ENCODE peak calls at places on chromosomes 1 and 21, in nine cellular contexts. B is OCI-LY7; Y is dermis blood vessel endothelial cell; V is osteocyte; Q is BE2C; C is hepatic stellate cell; O is cardiac muscle cell; U is stimulated activated CD8-positive, alpha-beta memory T cell treated with anti-CD3 and anti-CD28 coated beads, Interleukin-7, amount 100 ng/mL, for 1 hour; W is sigmoid colon. J is an unnamed sample.

GRCh38 chr1:165441166-165441955 is 3.6 kb downstream of the RXRG start:
- DNase-seq in W (no peak), Y (no peak), V (no peak), B (no peak), C (no peak), U (no peak), Q (no peak), O (no peak), J (no peak)

GRCh38 chr1:92476071-92476607 is 10.6 kb downstream of the GFI1 start:
- DNase-seq in U (peak), O (no peak), B (peak), Y (no peak), Q (no peak), C (no peak), V (no peak), W (no peak), J (no peak)

GRCh38 chr1:171984262-171984661 is 143.0 kb downstream of the DNM3 start:
- DNase-seq in Q (no peak), C (no peak), U (no peak), O (no peak), Y (no peak), V (no peak), B (no peak), W (no peak), J (no peak)

GRCh38 chr1:192967211-192967877 is 91.8 kb downstream of the UCHL5 start:
- DNase-seq in B (no peak), O (no peak), Y (peak), U (no peak), Q (no peak), V (no peak), W (no peak), C (no peak), J (no peak)

GRCh38 chr1:89953072-89953626 is 41.8 kb upstream of the ZNF326 start:
- DNase-seq in W (no peak), C (peak), Q (peak), B (peak), O (peak), V (no peak), U (no peak), Y (peak), J (no peak)

GRCh38 chr1:18955442-18956188 is 861 bp downstream of the IFFO2 start:
- DNase-seq in W (no peak), U (no peak), B (peak), V (no peak), Y (peak), Q (peak), O (peak), C (no peak), J (no peak)

GRCh38 chr1:93908394-93909145 is 660 bp downstream of the GCLM start:
- DNase-seq in W (peak), U (peak), Y (peak), Q (peak), O (peak), C (peak), B (peak), V (no peak), J (peak)

GRCh38 chr1:41799723-41800122 is 119.0 kb downstream of the HIVEP3 start:
- DNase-seq in Y (no peak), C (no peak), V (no peak), U (no peak), W (no peak), Q (no peak), O (peak), B (no peak), J (no peak)

GRCh38 chr1:61264825-61265242 is 182.5 kb downstream of the NFIA start:
- DNase-seq in O (no peak), U (no peak), B (no peak), V (no peak), Y (no peak), Q (no peak), C (no peak), W (no peak), J (no peak)

GRCh38 chr1:85608851-85609250 is 28.3 kb downstream of the CCN1 start:
- DNase-seq in Q (no peak), Y (no peak), W (no peak), C (no peak), B (no peak), U (no peak), O (no peak), V (no peak), J (no peak)

GRCh38 chr21:31872072-31872451 is 758 bp upstream of the HUNK start:
- DNase-seq in Q (no peak), C (no peak), Y (no peak), V (no peak), W (no peak), B (no peak), O (no peak), U (no peak), J (no peak)

GRCh38 chr1:145935708-145936107 is 8.4 kb upstream of the RBM8A start:
- DNase-seq in B (no peak), U (no peak), Y (no peak), W (no peak), C (no peak), V (no peak), Q (no peak), O (no peak), J (no peak)

GRCh38 chr1:174712541-174712940 is 264.8 kb downstream of the GPR52 start:
- DNase-seq in W (no peak), Q (no peak), U (no peak), O (no peak), V (no peak), C (no peak), Y (no peak), B (no peak), J (no peak)

GRCh38 chr1:150233359-150234308 is 2.3 kb downstream of the ANP32E start:
- DNase-seq in O (peak), Q (no peak), C (peak), Y (no peak), B (peak), W (no peak), V (peak), U (no peak), J (no peak)

GRCh38 chr21:44962481-44962966 is 22.7 kb downstream of the SLX9 start:
- DNase-seq in U (no peak), O (peak), Y (peak), Q (no peak), W (no peak), V (no peak), B (no peak), C (peak), J (no peak)

GRCh38 chr1:7531562-7532340 is 239.3 kb upstream of the VAMP3 start:
- DNase-seq in U (no peak), W (no peak), Q (no peak), Y (no peak), O (no peak), V (no peak), C (no peak), B (no peak), J (no peak)

GRCh38 chr1:9359898-9360297 is 67.2 kb downstream of the SPSB1 start:
- DNase-seq in U (no peak), W (no peak), B (no peak), C (no peak), Y (no peak), Q (no peak), V (no peak), O (no peak), J (no peak)

GRCh38 chr21:36847189-36847588 is 119.3 kb downstream of the HLCS start:
- DNase-seq in V (no peak), U (no peak), O (peak), W (no peak), C (peak), Y (peak), Q (no peak), B (no peak), J (no peak)

GRCh38 chr1:167052389-167052788 is 37.8 kb downstream of the GPA33 start:
- DNase-seq in Q (peak), U (no peak), Y (peak), C (peak), W (no peak), O (peak), B (peak), V (no peak), J (no peak)

GRCh38 chr21:36209626-36210171 is 53.1 kb downstream of the DOP1B start:
- DNase-seq in Q (peak), W (no peak), O (peak), Y (peak), C (no peak), U (peak), V (no peak), B (peak), J (no peak)

GRCh38 chr1:154994269-154994977 is 1.0 kb downstream of the LENEP start:
- DNase-seq in W (no peak), B (peak), Y (no peak), Q (no peak), C (no peak), V (no peak), U (no peak), O (no peak), J (no peak)

GRCh38 chr21:45859762-45860357 is 121.7 kb upstream of the COL6A1 start:
- DNase-seq in V (peak), O (no peak), W (no peak), Y (no peak), Q (no peak), U (no peak), B (no peak), C (no peak), J (no peak)

GRCh38 chr1:226100436-226101347 is 38.2 kb downstream of the H3-3A start:
- DNase-seq in Q (peak), B (peak), U (no peak), Y (peak), O (peak), C (peak), W (no peak), V (no peak), J (no peak)

GRCh38 chr1:230285351-230285750 is 140.8 kb downstream of the PGBD5 start:
- DNase-seq in W (peak), O (no peak), Y (no peak), V (no peak), U (no peak), C (no peak), Q (no peak), B (no peak), J (no peak)

GRCh38 chr1:181656491-181656890 is 173.2 kb downstream of the CACNA1E start:
- DNase-seq in B (no peak), O (no peak), Y (no peak), C (no peak), Q (no peak), W (no peak), U (no peak), V (no peak), J (no peak)

GRCh38 chr1:187876775-187877174 is 1048.0 kb downstream of the PLA2G4A start:
- DNase-seq in V (no peak), W (no peak), Y (no peak), O (no peak), U (no peak), Q (no peak), C (no peak), B (no peak), J (no peak)

GRCh38 chr1:89761901-89762300 is 58.9 kb upstream of the LRRC8D start:
- DNase-seq in B (no peak), Y (peak), U (no peak), V (no peak), C (no peak), W (no peak), O (no peak), Q (no peak), J (no peak)

GRCh38 chr1:109914587-109915240 is 4.1 kb downstream of the CSF1 start:
- DNase-seq in O (peak), W (no peak), Y (no peak), B (no peak), C (no peak), U (no peak), V (no peak), Q (peak), J (no peak)

GRCh38 chr1:232226197-232226681 is 403.7 kb downstream of the SIPA1L2 start:
- DNase-seq in Q (no peak), O (peak), B (no peak), W (no peak), V (no peak), Y (peak), U (no peak), C (peak), J (no peak)

GRCh38 chr21:42108941-42109340 is 37.8 kb downstream of the UMODL1 start:
- DNase-seq in B (no peak), C (no peak), Q (no peak), Y (no peak), O (no peak), W (no peak), U (no peak), V (no peak), J (no peak)

GRCh38 chr1:115978292-115978941 is 2.1 kb downstream of the SLC22A15 start:
- DNase-seq in B (no peak), Q (no peak), O (no peak), Y (no peak), U (no peak), V (no peak), W (no peak), C (no peak), J (no peak)

GRCh38 chr1:110857964-110858948 is 14.7 kb upstream of the CD53 start:
- DNase-seq in U (no peak), Q (no peak), V (no peak), B (no peak), W (no peak), O (no peak), Y (no peak), C (no peak), J (no peak)

GRCh38 chr1:199847021-199847420 is 180.5 kb upstream of the NR5A2 start:
- DNase-seq in Y (no peak), V (no peak), U (no peak), B (no peak), Q (no peak), C (no peak), O (no peak), W (no peak), J (no peak)

GRCh38 chr1:9653783-9654517 is 2.4 kb downstream of the PIK3CD start:
- DNase-seq in U (no peak), Y (no peak), O (no peak), Q (no peak), B (peak), C (no peak), W (no peak), V (no peak), J (no peak)

GRCh38 chr1:211708006-211708405 is 32.6 kb upstream of the NEK2 start:
- DNase-seq in O (peak), B (no peak), Y (no peak), C (no peak), V (no peak), Q (no peak), W (no peak), U (no peak), J (no peak)

GRCh38 chr1:111879086-111879485 is 110.4 kb downstream of the KCND3 start:
- DNase-seq in Y (no peak), O (no peak), V (no peak), Q (no peak), U (no peak), C (no peak), W (no peak), B (no peak), J (no peak)

J was measured in GM18507.